ENCODE peak calls at places on chromosomes 4 and X, in eight cellular contexts. One of them, this sample, is unnamed.

GRCh38 chr4:114108869-114109268 is 129.4 kb upstream of the ARSJ start:
- DNase-seq in memory B cell: no peak
- DNase-seq in CD4-positive, alpha-beta T cell: no peak
- DNase-seq in ACHN: peak
- DNase-seq in astrocyte of the cerebellum: no peak
- DNase-seq in esophagus muscularis mucosa: no peak
- DNase-seq in cardiac muscle cell: no peak
- DNase-seq in EH: peak
- DNase-seq in this sample: peak

GRCh38 chrX:110042521-110042920 is 39.6 kb downstream of the TMEM164 start:
- DNase-seq in memory B cell: no peak
- DNase-seq in CD4-positive, alpha-beta T cell: no peak
- DNase-seq in ACHN: no peak
- DNase-seq in astrocyte of the cerebellum: no peak
- DNase-seq in esophagus muscularis mucosa: no peak
- DNase-seq in cardiac muscle cell: no peak
- DNase-seq in EH: peak
- DNase-seq in this sample: no peak

GRCh38 chr4:9703391-9703790 is 78.0 kb upstream of the DRD5 start:
- DNase-seq in memory B cell: peak
- DNase-seq in CD4-positive, alpha-beta T cell: peak
- DNase-seq in ACHN: peak
- DNase-seq in astrocyte of the cerebellum: no peak
- DNase-seq in esophagus muscularis mucosa: no peak
- DNase-seq in cardiac muscle cell: peak
- DNase-seq in EH: peak
- DNase-seq in this sample: peak

GRCh38 chr4:153757407-153757806 is 2.4 kb downstream of the RNF175 start:
- DNase-seq in memory B cell: no peak
- DNase-seq in CD4-positive, alpha-beta T cell: no peak
- DNase-seq in ACHN: peak
- DNase-seq in astrocyte of the cerebellum: no peak
- DNase-seq in esophagus muscularis mucosa: no peak
- DNase-seq in cardiac muscle cell: no peak
- DNase-seq in EH: no peak
- DNase-seq in this sample: no peak

GRCh38 chr4:111136438-111136837 is 513.6 kb upstream of the PITX2 start:
- DNase-seq in memory B cell: no peak
- DNase-seq in CD4-positive, alpha-beta T cell: no peak
- DNase-seq in ACHN: peak
- DNase-seq in astrocyte of the cerebellum: no peak
- DNase-seq in esophagus muscularis mucosa: no peak
- DNase-seq in cardiac muscle cell: no peak
- DNase-seq in EH: peak
- DNase-seq in this sample: no peak

GRCh38 chr4:30269850-30270249 is 450.3 kb upstream of the PCDH7 start:
- DNase-seq in memory B cell: no peak
- DNase-seq in CD4-positive, alpha-beta T cell: no peak
- DNase-seq in ACHN: no peak
- DNase-seq in astrocyte of the cerebellum: no peak
- DNase-seq in esophagus muscularis mucosa: no peak
- DNase-seq in cardiac muscle cell: peak
- DNase-seq in EH: no peak
- DNase-seq in this sample: no peak

GRCh38 chr4:44716597-44716996 is 9.8 kb downstream of the GNPDA2 start:
- DNase-seq in memory B cell: no peak
- DNase-seq in CD4-positive, alpha-beta T cell: no peak
- DNase-seq in ACHN: no peak
- DNase-seq in astrocyte of the cerebellum: no peak
- DNase-seq in esophagus muscularis mucosa: no peak
- DNase-seq in cardiac muscle cell: no peak
- DNase-seq in EH: no peak
- DNase-seq in this sample: no peak

GRCh38 chrX:36218801-36219200 is 299.3 kb downstream of the CFAP47 start:
- DNase-seq in memory B cell: no peak
- DNase-seq in CD4-positive, alpha-beta T cell: no peak
- DNase-seq in ACHN: no peak
- DNase-seq in astrocyte of the cerebellum: no peak
- DNase-seq in esophagus muscularis mucosa: no peak
- DNase-seq in cardiac muscle cell: no peak
- DNase-seq in EH: no peak
- DNase-seq in this sample: no peak

GRCh38 chr4:99029852-99030251 is 34.3 kb downstream of the METAP1 start:
- DNase-seq in memory B cell: no peak
- DNase-seq in CD4-positive, alpha-beta T cell: no peak
- DNase-seq in ACHN: no peak
- DNase-seq in astrocyte of the cerebellum: no peak
- DNase-seq in esophagus muscularis mucosa: no peak
- DNase-seq in cardiac muscle cell: no peak
- DNase-seq in EH: peak
- DNase-seq in this sample: no peak

GRCh38 chrX:22689290-22689689 is 310.5 kb upstream of the DDX53 start:
- DNase-seq in memory B cell: no peak
- DNase-seq in CD4-positive, alpha-beta T cell: no peak
- DNase-seq in ACHN: no peak
- DNase-seq in astrocyte of the cerebellum: no peak
- DNase-seq in esophagus muscularis mucosa: no peak
- DNase-seq in cardiac muscle cell: no peak
- DNase-seq in EH: peak
- DNase-seq in this sample: peak

GRCh38 chr4:113584407-113585150 is 177.0 kb downstream of the CAMK2D start:
- DNase-seq in memory B cell: no peak
- DNase-seq in CD4-positive, alpha-beta T cell: no peak
- DNase-seq in ACHN: peak
- DNase-seq in astrocyte of the cerebellum: peak
- DNase-seq in esophagus muscularis mucosa: no peak
- DNase-seq in cardiac muscle cell: peak
- DNase-seq in EH: peak
- DNase-seq in this sample: peak

GRCh38 chr4:153249199-153250154 is 45.2 kb downstream of the TRIM2 start:
- DNase-seq in memory B cell: peak
- DNase-seq in CD4-positive, alpha-beta T cell: peak
- DNase-seq in ACHN: peak
- DNase-seq in astrocyte of the cerebellum: no peak
- DNase-seq in esophagus muscularis mucosa: no peak
- DNase-seq in cardiac muscle cell: peak
- DNase-seq in EH: peak
- DNase-seq in this sample: peak

GRCh38 chr4:185656467-185656890 is 121.2 kb upstream of the PDLIM3 start:
- DNase-seq in memory B cell: no peak
- DNase-seq in CD4-positive, alpha-beta T cell: no peak
- DNase-seq in ACHN: no peak
- DNase-seq in astrocyte of the cerebellum: peak
- DNase-seq in esophagus muscularis mucosa: no peak
- DNase-seq in cardiac muscle cell: peak
- DNase-seq in EH: peak
- DNase-seq in this sample: peak

GRCh38 chrX:13937370-13938052 is 92.2 kb downstream of the GEMIN8 start:
- DNase-seq in memory B cell: no peak
- DNase-seq in CD4-positive, alpha-beta T cell: no peak
- DNase-seq in ACHN: no peak
- DNase-seq in astrocyte of the cerebellum: peak
- DNase-seq in esophagus muscularis mucosa: no peak
- DNase-seq in cardiac muscle cell: peak
- DNase-seq in EH: peak
- DNase-seq in this sample: peak

GRCh38 chr4:186630128-186630527 is 74.8 kb upstream of the MTNR1A start:
- DNase-seq in memory B cell: no peak
- DNase-seq in CD4-positive, alpha-beta T cell: no peak
- DNase-seq in ACHN: no peak
- DNase-seq in astrocyte of the cerebellum: no peak
- DNase-seq in esophagus muscularis mucosa: peak
- DNase-seq in cardiac muscle cell: no peak
- DNase-seq in EH: no peak
- DNase-seq in this sample: no peak

GRCh38 chrX:154840856-154841255 is 6.4 kb upstream of the SMIM9 start:
- DNase-seq in memory B cell: peak
- DNase-seq in CD4-positive, alpha-beta T cell: no peak
- DNase-seq in ACHN: peak
- DNase-seq in astrocyte of the cerebellum: peak
- DNase-seq in esophagus muscularis mucosa: no peak
- DNase-seq in cardiac muscle cell: peak
- DNase-seq in EH: peak
- DNase-seq in this sample: peak

GRCh38 chr4:54516556-54517215 is 141.1 kb upstream of the KIT start:
- DNase-seq in memory B cell: no peak
- DNase-seq in CD4-positive, alpha-beta T cell: no peak
- DNase-seq in ACHN: no peak
- DNase-seq in astrocyte of the cerebellum: no peak
- DNase-seq in esophagus muscularis mucosa: peak
- DNase-seq in cardiac muscle cell: peak
- DNase-seq in EH: peak
- DNase-seq in this sample: no peak

GRCh38 chrX:140342410-140342809 is 162.5 kb downstream of the SOX3 start:
- DNase-seq in memory B cell: no peak
- DNase-seq in CD4-positive, alpha-beta T cell: no peak
- DNase-seq in ACHN: no peak
- DNase-seq in astrocyte of the cerebellum: no peak
- DNase-seq in esophagus muscularis mucosa: no peak
- DNase-seq in cardiac muscle cell: no peak
- DNase-seq in EH: no peak
- DNase-seq in this sample: no peak

GRCh38 chrX:46407036-46407752 is 138.0 kb downstream of the ZNF674 start:
- DNase-seq in memory B cell: no peak
- DNase-seq in CD4-positive, alpha-beta T cell: no peak
- DNase-seq in ACHN: no peak
- DNase-seq in astrocyte of the cerebellum: no peak
- DNase-seq in esophagus muscularis mucosa: no peak
- DNase-seq in cardiac muscle cell: no peak
- DNase-seq in EH: peak
- DNase-seq in this sample: no peak

GRCh38 chr4:48546336-48546735 is 56.3 kb downstream of the ZAR1 start:
- DNase-seq in memory B cell: no peak
- DNase-seq in CD4-positive, alpha-beta T cell: no peak
- DNase-seq in ACHN: peak
- DNase-seq in astrocyte of the cerebellum: peak
- DNase-seq in esophagus muscularis mucosa: no peak
- DNase-seq in cardiac muscle cell: peak
- DNase-seq in EH: peak
- DNase-seq in this sample: peak

GRCh38 chrX:11557120-11557519 is 108.6 kb downstream of the ARHGAP6 start:
- DNase-seq in memory B cell: no peak
- DNase-seq in CD4-positive, alpha-beta T cell: no peak
- DNase-seq in ACHN: peak
- DNase-seq in astrocyte of the cerebellum: peak
- DNase-seq in esophagus muscularis mucosa: no peak
- DNase-seq in cardiac muscle cell: no peak
- DNase-seq in EH: peak
- DNase-seq in this sample: peak

GRCh38 chr4:154982187-154983047 is 201.3 kb downstream of the RBM46 start:
- DNase-seq in memory B cell: peak
- DNase-seq in CD4-positive, alpha-beta T cell: no peak
- DNase-seq in ACHN: peak
- DNase-seq in astrocyte of the cerebellum: peak
- DNase-seq in esophagus muscularis mucosa: no peak
- DNase-seq in cardiac muscle cell: peak
- DNase-seq in EH: peak
- DNase-seq in this sample: peak

GRCh38 chr4:74875451-74875850 is 57.5 kb upstream of the PARM1 start:
- DNase-seq in memory B cell: no peak
- DNase-seq in CD4-positive, alpha-beta T cell: no peak
- DNase-seq in ACHN: no peak
- DNase-seq in astrocyte of the cerebellum: no peak
- DNase-seq in esophagus muscularis mucosa: no peak
- DNase-seq in cardiac muscle cell: no peak
- DNase-seq in EH: no peak
- DNase-seq in this sample: no peak

GRCh38 chrX:13491061-13491460 is 78.3 kb upstream of the EGFL6 start:
- DNase-seq in memory B cell: no peak
- DNase-seq in CD4-positive, alpha-beta T cell: no peak
- DNase-seq in ACHN: no peak
- DNase-seq in astrocyte of the cerebellum: no peak
- DNase-seq in esophagus muscularis mucosa: no peak
- DNase-seq in cardiac muscle cell: no peak
- DNase-seq in EH: no peak
- DNase-seq in this sample: no peak

GRCh38 chrX:104285201-104285600 is 30.5 kb upstream of the ESX1 start:
- DNase-seq in memory B cell: no peak
- DNase-seq in CD4-positive, alpha-beta T cell: no peak
- DNase-seq in ACHN: no peak
- DNase-seq in astrocyte of the cerebellum: no peak
- DNase-seq in esophagus muscularis mucosa: no peak
- DNase-seq in cardiac muscle cell: no peak
- DNase-seq in EH: no peak
- DNase-seq in this sample: no peak

GRCh38 chr4:66837496-66837895 is 707.8 kb downstream of the CENPC start:
- DNase-seq in memory B cell: no peak
- DNase-seq in CD4-positive, alpha-beta T cell: no peak
- DNase-seq in ACHN: no peak
- DNase-seq in astrocyte of the cerebellum: no peak
- DNase-seq in esophagus muscularis mucosa: no peak
- DNase-seq in cardiac muscle cell: no peak
- DNase-seq in EH: no peak
- DNase-seq in this sample: no peak

GRCh38 chrX:110145854-110146253 is 142.9 kb downstream of the TMEM164 start:
- DNase-seq in memory B cell: no peak
- DNase-seq in CD4-positive, alpha-beta T cell: no peak
- DNase-seq in ACHN: peak
- DNase-seq in astrocyte of the cerebellum: no peak
- DNase-seq in esophagus muscularis mucosa: no peak
- DNase-seq in cardiac muscle cell: peak
- DNase-seq in EH: peak
- DNase-seq in this sample: peak

GRCh38 chr4:82975792-82976191 is 34.8 kb downstream of the LIN54 start:
- DNase-seq in memory B cell: no peak
- DNase-seq in CD4-positive, alpha-beta T cell: no peak
- DNase-seq in ACHN: no peak
- DNase-seq in astrocyte of the cerebellum: no peak
- DNase-seq in esophagus muscularis mucosa: no peak
- DNase-seq in cardiac muscle cell: no peak
- DNase-seq in EH: peak
- DNase-seq in this sample: no peak

GRCh38 chrX:131058136-131058868 is at the start of gene ARHGAP36:
- DNase-seq in memory B cell: no peak
- DNase-seq in CD4-positive, alpha-beta T cell: no peak
- DNase-seq in ACHN: no peak
- DNase-seq in astrocyte of the cerebellum: no peak
- DNase-seq in esophagus muscularis mucosa: no peak
- DNase-seq in cardiac muscle cell: peak
- DNase-seq in EH: no peak
- DNase-seq in this sample: no peak

GRCh38 chr4:145618210-145618911 is 824 bp upstream of the MMAA start:
- DNase-seq in memory B cell: no peak
- DNase-seq in CD4-positive, alpha-beta T cell: no peak
- DNase-seq in ACHN: no peak
- DNase-seq in astrocyte of the cerebellum: no peak
- DNase-seq in esophagus muscularis mucosa: no peak
- DNase-seq in cardiac muscle cell: no peak
- DNase-seq in EH: no peak
- DNase-seq in this sample: peak

This sample was measured in AG20443.